ENCODE peak calls at places on chromosomes 5 and 9, in five cellular contexts. S, J, O, C and L are unnamed samples.

GRCh38 chr5:173429489-173430150 is 101.4 kb upstream of the STC2 start:
- DNase-seq in S (peak; percentile 67), J (no peak), O (no peak), C (no peak), L (no peak)

GRCh38 chr5:177427211-177427822 is 841 bp downstream of the GRK6 start:
- DNase-seq in S (no peak), J (no peak), O (peak; percentile 30), C (no peak), L (peak; percentile 13)

GRCh38 chr9:114551750-114552685 is 35.6 kb upstream of the ATP6V1G1 start:
- DNase-seq in S (peak; percentile 98), J (no peak), O (no peak), C (peak; percentile 92), L (peak; percentile 86)

GRCh38 chr5:179914032-179914755 is 6.5 kb upstream of the TBC1D9B start:
- DNase-seq in S (peak; percentile 53), J (no peak), O (no peak), C (no peak), L (no peak)

GRCh38 chr9:81665514-81665838 is 23.9 kb downstream of the TLE1 start:
- DNase-seq in S (no peak), J (no peak), O (no peak), C (no peak), L (no peak)

GRCh38 chr5:140113180-140113698 is 670 bp upstream of the PURA start:
- DNase-seq in S (no peak), J (no peak), O (no peak), C (no peak), L (peak; percentile 10)

GRCh38 chr9:136011376-136011702 is 50.2 kb upstream of the UBAC1 start:
- DNase-seq in S (no peak), J (no peak), O (no peak), C (no peak), L (no peak)

GRCh38 chr5:123537845-123538244 is 25.9 kb downstream of the CSNK1G3 start:
- DNase-seq in S (no peak), J (no peak), O (no peak), C (no peak), L (no peak)

GRCh38 chr5:131114754-131115153 is 50.3 kb downstream of the HINT1 start:
- DNase-seq in S (no peak), J (no peak), O (no peak), C (no peak), L (no peak)

GRCh38 chr5:56910123-56910951 is 941 bp downstream of the SETD9 start:
- DNase-seq in S (no peak), J (no peak), O (no peak), C (no peak), L (no peak)

GRCh38 chr5:95859327-95860060 is 37.0 kb upstream of the GLRX start:
- DNase-seq in S (no peak), J (no peak), O (no peak), C (no peak), L (no peak)

GRCh38 chr5:170280090-170280493 is 17.5 kb downstream of the LCP2 start:
- DNase-seq in S (no peak), J (no peak), O (no peak), C (no peak), L (no peak)

GRCh38 chr5:68771747-68772146 is 322.1 kb upstream of the SLC30A5 start:
- DNase-seq in S (no peak), J (no peak), O (no peak), C (no peak), L (no peak)

GRCh38 chr5:159850192-159850573 is 66.1 kb upstream of the ADRA1B start:
- DNase-seq in S (peak; percentile 81), J (no peak), O (no peak), C (no peak), L (no peak)

GRCh38 chr9:132622144-132622543 is 39.7 kb downstream of the BARHL1 start:
- DNase-seq in S (peak; percentile 58), J (no peak), O (no peak), C (no peak), L (no peak)

GRCh38 chr9:137312852-137313325 is 10.8 kb upstream of the NRARP start:
- DNase-seq in S (no peak), J (no peak), O (no peak), C (no peak), L (no peak)

GRCh38 chr9:127503947-127504886 is 52.9 kb downstream of the LRSAM1 start:
- DNase-seq in S (peak; percentile 82), J (no peak), O (peak; percentile 61), C (peak; percentile 62), L (peak; percentile 75)

GRCh38 chr9:117232991-117233390 is 181.9 kb downstream of the ASTN2 start:
- DNase-seq in S (no peak), J (no peak), O (no peak), C (no peak), L (no peak)

GRCh38 chr5:115733607-115734006 is 82.9 kb downstream of the CDO1 start:
- DNase-seq in S (no peak), J (no peak), O (no peak), C (no peak), L (no peak)

GRCh38 chr5:173228639-173229380 is 6.2 kb downstream of the NKX2-5 start:
- DNase-seq in S (no peak), J (no peak), O (no peak), C (no peak), L (no peak)

GRCh38 chr5:28549588-28549987 is 1511.2 kb upstream of the CDH9 start:
- DNase-seq in S (no peak), J (no peak), O (no peak), C (no peak), L (no peak)
- H4K20me1 ChIP-seq in S (no peaks in the 10 kb centered on the region), J (no peaks in the 10 kb centered on the region), O (no peaks in the 10 kb centered on the region), C (no peaks in the 10 kb centered on the region), L (no peaks in the 10 kb centered on the region)

GRCh38 chr5:61461412-61461811 is 129.4 kb downstream of the ZSWIM6 start:
- DNase-seq in S (no peak), J (no peak), O (no peak), C (no peak), L (no peak)
- H4K20me1 ChIP-seq in S (peaks cover 59% of the 10 kb centered on the region), J (no peaks in the 10 kb centered on the region), O (no peaks in the 10 kb centered on the region), C (no peaks in the 10 kb centered on the region), L (peaks cover 31% of the 10 kb centered on the region)

GRCh38 chr9:738209-738915 is 103.1 kb upstream of the DMRT1 start:
- DNase-seq in S (peak; percentile 98), J (no peak), O (no peak), C (peak; percentile 32), L (no peak)

GRCh38 chr9:731474-731873 is 110.0 kb upstream of the DMRT1 start:
- DNase-seq in S (no peak), J (no peak), O (no peak), C (no peak), L (no peak)

GRCh38 chr9:737400-738120 is 103.9 kb upstream of the DMRT1 start:
- DNase-seq in S (no peak), J (no peak), O (no peak), C (no peak), L (peak; percentile 44)

GRCh38 chr9:739362-739761 is 102.1 kb upstream of the DMRT1 start:
- DNase-seq in S (peak; percentile 51), J (no peak), O (no peak), C (no peak), L (no peak)

GRCh38 chr9:734831-735511 is 106.5 kb upstream of the DMRT1 start:
- DNase-seq in S (peak; percentile 97), J (no peak), O (no peak), C (no peak), L (peak; percentile 98)
- H4K20me1 ChIP-seq in S (peaks cover 8% of the 10 kb centered on the region), J (no peaks in the 10 kb centered on the region), O (no peaks in the 10 kb centered on the region), C (no peaks in the 10 kb centered on the region), L (no peaks in the 10 kb centered on the region)

DNA sequence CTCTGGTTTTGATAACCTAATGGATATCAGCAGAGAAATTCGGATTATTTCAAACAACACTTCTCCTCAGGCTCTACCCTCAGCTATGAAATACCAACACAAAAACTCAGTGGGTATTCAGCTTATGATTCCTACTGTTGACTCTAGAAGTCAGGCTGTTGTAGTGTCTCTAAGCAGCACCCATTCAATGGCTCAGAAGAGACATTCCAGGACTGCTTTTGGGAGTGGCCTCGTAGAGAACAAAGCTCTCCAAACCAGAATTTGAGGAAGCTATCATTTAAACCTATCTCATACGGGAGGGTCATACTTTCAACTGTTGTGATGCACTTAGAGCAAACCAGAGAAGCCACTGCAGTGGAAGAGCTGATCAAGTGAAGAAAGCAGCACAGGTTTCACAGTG is 34.1 kb downstream of the ETF1 start:
- DNase-seq in S (no peak), J (no peak), O (no peak), C (no peak), L (no peak)
- H4K20me1 ChIP-seq in S (peaks cover 24% of the 10 kb centered on the region), J (no peaks in the 10 kb centered on the region), O (no peaks in the 10 kb centered on the region), C (peaks cover 10% of the 10 kb centered on the region), L (no peaks in the 10 kb centered on the region)

GRCh38 chr9:1702701-1703100 is 312.4 kb upstream of the SMARCA2 start:
- DNase-seq in S (no peak), J (no peak), O (no peak), C (no peak), L (no peak)

GRCh38 chr9:1701113-1701512 is 314.0 kb upstream of the SMARCA2 start:
- DNase-seq in S (no peak), J (no peak), O (no peak), C (no peak), L (no peak)

GRCh38 chr9:1698991-1699390 is 316.2 kb upstream of the SMARCA2 start:
- DNase-seq in S (no peak), J (no peak), O (no peak), C (no peak), L (no peak)
- H4K20me1 ChIP-seq in S (no peaks in the 10 kb centered on the region), J (no peaks in the 10 kb centered on the region), O (no peaks in the 10 kb centered on the region), C (no peaks in the 10 kb centered on the region), L (no peaks in the 10 kb centered on the region)

DNA sequence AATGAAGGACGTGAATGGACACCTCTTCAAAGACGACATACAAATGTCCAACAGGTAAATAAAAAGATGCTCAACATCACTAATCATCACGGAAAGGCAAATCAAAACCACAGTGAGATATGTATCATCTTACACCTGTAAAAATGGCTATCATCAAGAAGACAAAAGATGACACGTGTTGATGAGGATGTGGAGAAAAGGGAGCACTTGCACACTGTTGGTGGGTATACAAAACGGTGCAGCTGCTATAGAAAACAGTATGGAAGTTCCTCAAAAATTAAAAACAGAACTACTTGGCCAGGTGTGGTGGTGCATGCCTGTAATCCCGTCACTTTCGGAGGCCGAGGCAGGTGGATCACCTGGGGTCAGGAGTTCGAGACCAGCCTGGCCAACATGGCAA is 47.9 kb downstream of the STK10 start:
- DNase-seq in S (no peak), J (no peak), O (no peak), C (no peak), L (no peak)
- H4K20me1 ChIP-seq in S (peaks cover 40% of the 10 kb centered on the region), J (peaks cover 3% of the 10 kb centered on the region), O (peaks cover 3% of the 10 kb centered on the region), C (no peaks in the 10 kb centered on the region), L (peaks cover 2% of the 10 kb centered on the region)

DNA sequence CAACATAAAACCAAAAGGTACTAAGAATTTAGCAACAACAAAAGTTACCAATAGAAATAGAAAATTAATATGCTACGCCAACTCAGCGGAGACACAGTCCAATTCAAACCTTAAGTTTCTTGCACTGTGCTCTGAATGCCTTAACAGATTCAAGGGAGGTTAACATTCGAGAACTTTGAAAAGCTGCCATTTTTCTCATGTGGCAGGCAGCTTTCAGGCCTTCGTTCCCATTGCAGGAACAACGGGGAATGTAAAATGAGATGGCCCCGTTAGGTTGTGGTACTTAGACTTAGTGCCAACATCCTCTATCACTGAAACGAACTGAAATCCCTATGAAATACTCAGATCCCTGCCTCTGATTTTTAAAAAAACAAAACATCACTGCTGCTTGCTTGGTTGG is 22.4 kb downstream of the FNBP1 start:
- DNase-seq in S (no peak), J (no peak), O (no peak), C (no peak), L (no peak)
- H4K20me1 ChIP-seq in S (peaks cover 55% of the 10 kb centered on the region), J (no peaks in the 10 kb centered on the region), O (no peaks in the 10 kb centered on the region), C (no peaks in the 10 kb centered on the region), L (peaks cover 3% of the 10 kb centered on the region)

GRCh38 chr9:99818439-99818992 is 3.2 kb upstream of the NR4A3 start:
- DNase-seq in S (no peak), J (no peak), O (no peak), C (no peak), L (no peak)
- H4K20me1 ChIP-seq in S (peaks cover 4% of the 10 kb centered on the region), J (no peaks in the 10 kb centered on the region), O (no peaks in the 10 kb centered on the region), C (no peaks in the 10 kb centered on the region), L (no peaks in the 10 kb centered on the region)